ENCODE peak calls at places on chromosomes 7 and 10, in four cellular contexts. D is HCT116, Z is heart left ventricle, V is H1. S is an unnamed sample.
A peak's percentile ranks its signal among the peaks of the same experiment; 100 is the strongest.

GRCh38 chr7:676246-676971 is 50.1 kb upstream of the DNAAF5 start:
- DNase-seq in D (no peak), Z (no peak), V (no peak), S (no peak)

GRCh38 chr10:61325183-61325582 is 128.0 kb downstream of the TMEM26 start:
- DNase-seq in D (no peak), Z (no peak), V (no peak), S (no peak)

GRCh38 chr10:94092848-94093247 is 99.1 kb downstream of the PLCE1 start:
- DNase-seq in D (no peak), Z (no peak), V (no peak), S (no peak)

GRCh38 chr10:60414877-60415585 is 25.4 kb upstream of the ANK3 start:
- DNase-seq in D (no peak), Z (no peak), V (no peak), S (no peak)

GRCh38 chr7:31997423-31997822 is 72.8 kb downstream of the PDE1C start:
- DNase-seq in D (no peak), Z (no peak), V (no peak), S (no peak)

GRCh38 chr7:66352071-66352470 is 146.9 kb downstream of the TPST1 start:
- DNase-seq in D (no peak), Z (no peak), V (no peak), S (peak; percentile 78)

GRCh38 chr7:116400526-116400925 is 99.0 kb upstream of the CAV2 start:
- DNase-seq in D (no peak), Z (no peak), V (no peak), S (no peak)

GRCh38 chr7:25711940-25712339 is 440.1 kb upstream of the NFE2L3 start:
- DNase-seq in D (no peak), Z (no peak), V (no peak), S (no peak)

DNA sequence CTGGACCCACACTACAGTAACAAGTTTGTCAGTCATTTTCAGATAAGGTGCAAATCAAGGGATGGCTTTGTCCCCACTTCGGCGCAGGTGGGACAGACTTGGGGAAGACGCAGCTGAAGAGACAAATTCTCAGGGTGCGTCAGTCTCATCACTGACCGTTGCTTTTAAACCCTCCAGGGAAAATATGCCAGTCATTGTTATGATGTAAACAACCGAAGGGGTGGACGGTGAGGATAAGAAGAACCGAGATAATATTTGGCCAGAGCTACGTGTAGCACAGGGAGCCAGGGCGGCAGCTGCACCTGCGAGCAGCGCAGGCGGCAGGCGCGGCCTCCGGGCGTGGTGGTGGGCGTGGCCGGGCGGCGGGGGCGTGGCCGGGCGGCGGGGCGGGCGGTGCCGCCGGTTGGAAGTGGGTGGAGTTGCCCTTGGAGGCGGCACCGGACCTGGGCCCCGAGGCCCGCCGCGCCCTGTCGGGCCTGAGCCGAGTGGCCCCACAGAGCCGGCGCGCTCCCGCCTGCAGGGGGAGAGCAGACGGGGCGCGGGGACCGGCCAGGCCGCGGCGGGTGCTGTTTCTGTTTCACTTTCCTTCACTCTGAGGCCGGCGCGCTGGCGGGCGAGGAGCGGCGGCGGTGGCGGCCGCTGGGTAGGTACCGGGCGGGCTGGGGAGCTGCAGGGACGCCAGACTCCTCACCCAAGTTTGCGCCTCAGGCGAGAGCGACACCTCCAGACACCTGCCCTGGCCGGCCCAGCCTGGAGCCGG is at the start of gene PCGF5:
- DNase-seq in D (peak; percentile 53), Z (peak; percentile 94), V (peak; percentile 94), S (peak; percentile 79)
- TF ChIP-seq CTCF in D (peak; percentile 35), Z (peak; percentile 38), V (no peak), S (no peak)

GRCh38 chr7:135151162-135151932 is 3.5 kb downstream of the TMEM140 start:
- DNase-seq in D (no peak), Z (no peak), V (no peak), S (no peak)

GRCh38 chr7:135152447-135152846 is 4.6 kb downstream of the TMEM140 start:
- DNase-seq in D (no peak), Z (no peak), V (no peak), S (no peak)

GRCh38 chr7:135147899-135148721 is at the start of gene TMEM140:
- DNase-seq in D (no peak), Z (no peak), V (no peak), S (no peak)

GRCh38 chr7:135147341-135147898 is 452 bp upstream of the TMEM140 start:
- DNase-seq in D (no peak), Z (no peak), V (no peak), S (no peak)

GRCh38 chr7:135150072-135150782 is 2.4 kb downstream of the TMEM140 start:
- DNase-seq in D (no peak), Z (no peak), V (no peak), S (no peak)
- TF ChIP-seq POLR2A in D (no peak), Z (no peak), V (no peak), S (no peak)

GRCh38 chr7:41698114-41698513 is 4.8 kb downstream of the INHBA start:
- DNase-seq in D (no peak), Z (no peak), V (no peak), S (no peak)
- H3K4me3 ChIP-seq in D (no peak overlapping the region), Z (no peak overlapping the region), V (peak overlapping the region; percentile 70), S (no peak overlapping the region)

GRCh38 chr7:156765901-156766656 is 125.5 kb downstream of the RNF32 start:
- DNase-seq in D (no peak), Z (no peak), V (no peak), S (no peak)

GRCh38 chr7:156764766-156765165 is 124.2 kb downstream of the RNF32 start:
- DNase-seq in D (no peak), Z (no peak), V (no peak), S (no peak)

GRCh38 chr7:156766666-156767065 is 126.1 kb downstream of the RNF32 start:
- DNase-seq in D (no peak), Z (no peak), V (no peak), S (no peak)

GRCh38 chr7:156759579-156760202 is 119.1 kb downstream of the RNF32 start:
- DNase-seq in D (no peak), Z (no peak), V (no peak), S (no peak)

DNA sequence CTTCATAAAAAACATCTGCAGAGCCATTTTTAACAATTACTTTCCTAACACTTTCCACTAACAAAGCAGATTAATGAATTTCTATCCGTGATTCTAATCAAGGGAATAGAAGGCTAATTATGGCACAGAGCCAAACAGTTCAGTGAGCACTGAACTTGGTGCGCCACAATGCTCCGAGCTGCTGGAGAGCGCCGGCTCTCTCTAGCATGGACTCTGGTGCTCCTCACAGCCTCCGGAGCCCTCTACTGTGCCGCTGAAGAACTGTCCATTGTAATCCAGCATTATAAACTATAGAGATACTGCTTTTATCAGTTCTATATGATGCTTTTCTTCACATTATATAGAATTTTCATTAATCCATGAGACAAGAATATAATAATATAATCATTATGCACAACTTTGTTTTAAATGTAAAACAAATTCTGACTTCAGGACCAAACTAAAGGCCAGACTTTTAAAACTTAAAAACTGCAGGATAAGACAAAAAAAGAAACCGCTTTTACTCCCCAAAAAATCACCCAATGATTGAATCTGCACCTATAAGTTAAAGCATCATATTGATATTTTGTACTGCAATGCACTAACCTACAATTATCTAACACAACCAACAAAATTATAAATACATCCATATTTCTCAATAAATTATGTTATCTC is 123.6 kb downstream of the RNF32 start:
- DNase-seq in D (peak; percentile 45), Z (peak; percentile 76), V (no peak), S (peak; percentile 30)
- TF ChIP-seq CTCF in D (peak; percentile 63), Z (peak; percentile 59), V (peak; percentile 53), S (no peak)

GRCh38 chr10:132248455-132249231 is 59.1 kb downstream of the STK32C start:
- DNase-seq in D (peak; percentile 4), Z (peak; percentile 53), V (peak; percentile 87), S (no peak)
- TF ChIP-seq POLR2A in D (no peak), Z (no peak), V (no peak), S (no peak)

DNA sequence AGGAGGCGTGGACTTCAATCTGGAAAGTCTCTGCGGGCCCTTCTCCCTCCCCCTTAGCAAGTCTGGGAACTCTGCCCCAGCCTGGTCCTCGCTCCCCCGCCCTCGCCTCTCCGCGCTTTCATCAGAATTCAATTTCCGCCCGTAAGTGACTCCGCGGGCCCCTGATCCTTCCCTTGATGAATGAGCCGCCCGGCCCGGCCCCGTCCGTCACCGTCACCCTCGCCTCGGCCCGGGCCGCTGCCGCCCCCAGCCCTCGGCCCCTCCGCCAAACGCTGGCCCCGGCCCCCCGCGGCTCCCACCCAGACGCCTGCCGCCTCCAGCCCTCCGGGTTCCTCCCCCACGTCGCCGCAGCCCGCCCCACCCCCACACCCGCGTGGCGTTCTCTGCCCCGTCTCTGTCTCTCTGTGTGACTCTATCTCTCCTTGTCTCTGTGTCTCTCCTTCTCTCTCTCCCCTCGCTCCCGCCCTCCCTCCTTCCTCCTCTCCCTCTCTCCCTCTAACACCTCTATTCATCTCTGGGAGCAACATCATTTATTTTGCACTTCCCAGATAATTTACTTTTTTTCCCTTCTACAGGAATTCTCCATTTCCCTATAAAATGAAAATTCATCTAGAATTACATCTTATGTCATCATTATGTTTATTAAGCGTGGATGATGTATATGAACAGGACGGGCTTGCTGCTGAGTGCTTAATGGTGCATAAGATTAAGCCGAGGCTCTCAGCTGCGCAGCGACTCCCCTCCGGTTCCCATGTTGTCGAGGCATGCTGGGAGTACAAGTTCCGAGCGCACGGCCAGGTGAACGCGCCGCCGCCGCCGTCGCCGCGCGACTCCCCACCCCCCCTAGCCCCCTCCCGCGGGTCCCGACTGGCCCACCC is 91.2 kb upstream of the PAX2 start:
- DNase-seq in D (no peak), Z (no peak), V (peak; percentile 66), S (no peak)
- H3K4me3 ChIP-seq in D (peak overlapping the region; percentile 49), Z (no peak overlapping the region), V (peak overlapping the region; percentile 68), S (no peak overlapping the region)